ENCODE peak calls at places on chromosomes 16 and 17, in four cellular contexts. Q is IMR-90, V is stomach, H is ovary. I is an unnamed sample.

GRCh38 chr16:23185661-23186060 is 3.1 kb downstream of the SCNN1G start:
- DNase-seq in Q (no peak), V (peak), H (no peak), I (no peak)

GRCh38 chr17:50371526-50371925 is 1.5 kb downstream of the MRPL27 start:
- DNase-seq in Q (no peak), V (no peak), H (no peak), I (no peak)

GRCh38 chr16:30603945-30604315 is 6.3 kb downstream of the ZNF689 start:
- DNase-seq in Q (no peak), V (no peak), H (no peak), I (no peak)

GRCh38 chr16:89883346-89884040 is 10.1 kb downstream of the TCF25 start:
- DNase-seq in Q (no peak), V (no peak), H (no peak), I (no peak)

GRCh38 chr17:65920996-65921395 is 270.9 kb downstream of the CEP112 start:
- DNase-seq in Q (no peak), V (no peak), H (no peak), I (no peak)

GRCh38 chr17:29163563-29163962 is 16.6 kb downstream of the MYO18A start:
- DNase-seq in Q (no peak), V (no peak), H (no peak), I (no peak)

GRCh38 chr17:65593092-65593869 is 31.8 kb upstream of the AXIN2 start:
- DNase-seq in Q (no peak), V (no peak), H (no peak), I (no peak)

GRCh38 chr16:67163164-67163902 is 1.2 kb upstream of the HSF4 start:
- DNase-seq in Q (peak), V (no peak), H (peak), I (no peak)

GRCh38 chr17:67649891-67650290 is 67.8 kb upstream of the NOL11 start:
- DNase-seq in Q (no peak), V (no peak), H (no peak), I (no peak)

GRCh38 chr17:55200904-55201608 is 63.7 kb upstream of the HLF start:
- DNase-seq in Q (no peak), V (no peak), H (no peak), I (no peak)

GRCh38 chr17:13417551-13417950 is 184.2 kb downstream of the HS3ST3A1 start:
- DNase-seq in Q (no peak), V (no peak), H (no peak), I (no peak)

GRCh38 chr17:70251704-70252103 is 82.4 kb downstream of the KCNJ2 start:
- DNase-seq in Q (no peak), V (no peak), H (no peak), I (no peak)

GRCh38 chr17:17957584-17957916 is 14.7 kb downstream of the TOM1L2 start:
- DNase-seq in Q (no peak), V (no peak), H (no peak), I (no peak)

GRCh38 chr17:8698142-8699050 is 46.2 kb downstream of the CCDC42 start:
- DNase-seq in Q (peak), V (no peak), H (peak), I (peak)

GRCh38 chr16:68844211-68844564 is 857 bp downstream of the TANGO6 start:
- DNase-seq in Q (no peak), V (no peak), H (no peak), I (no peak)
- H3K27ac ChIP-seq in Q (peak), V (peak), H (peak), I (peak)

GRCh38 chr16:1690810-1691209 is 12.7 kb downstream of the JPT2 start:
- DNase-seq in Q (no peak), V (no peak), H (no peak), I (no peak)

GRCh38 chr16:1689853-1690252 is 11.8 kb downstream of the JPT2 start:
- DNase-seq in Q (no peak), V (no peak), H (no peak), I (no peak)

GRCh38 chr16:1688807-1689560 is 10.9 kb downstream of the JPT2 start:
- DNase-seq in Q (no peak), V (peak), H (no peak), I (no peak)

GRCh38 chr16:1691276-1691675 is 13.2 kb downstream of the JPT2 start:
- DNase-seq in Q (peak), V (no peak), H (no peak), I (no peak)

GRCh38 chr16:1691956-1692355 is 13.9 kb downstream of the JPT2 start:
- DNase-seq in Q (peak), V (no peak), H (no peak), I (no peak)
- TF ChIP-seq CTCF in Q (no peak), V (no peak), H (no peak), I (no peak)

DNA sequence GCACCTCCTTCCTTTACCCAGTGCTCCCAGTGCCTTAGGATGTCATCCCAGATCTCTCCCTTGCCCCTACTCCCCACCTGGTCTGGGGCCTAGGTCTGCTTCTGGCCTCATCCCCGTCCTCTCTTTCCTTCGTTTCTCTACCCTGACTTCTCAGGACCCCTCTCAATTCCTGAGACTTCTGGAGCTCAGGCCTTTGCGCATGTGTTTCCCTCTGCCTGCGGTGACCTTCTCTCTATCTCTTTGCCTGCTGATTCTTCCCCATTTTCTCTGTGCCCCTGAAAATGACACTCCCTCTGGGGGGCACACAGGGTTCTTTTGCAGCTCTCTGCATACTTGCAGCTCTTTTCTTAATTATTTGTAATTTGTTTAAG is 13.5 kb downstream of the ADORA2B start:
- DNase-seq in Q (no peak), V (no peak), H (no peak), I (no peak)
- H3K4me3 ChIP-seq in Q (no peak), V (no peak), H (no peak), I (no peak)

GRCh38 chr17:4479340-4479981 is 19.2 kb upstream of the SPNS2 start:
- DNase-seq in Q (no peak), V (peak), H (no peak), I (no peak)

GRCh38 chr17:4482338-4483011 is 16.2 kb upstream of the SPNS2 start:
- DNase-seq in Q (no peak), V (peak), H (no peak), I (no peak)

GRCh38 chr17:4480929-4481898 is 17.5 kb upstream of the SPNS2 start:
- DNase-seq in Q (no peak), V (peak), H (no peak), I (no peak)

GRCh38 chr17:4478318-4478830 is 20.3 kb upstream of the SPNS2 start:
- DNase-seq in Q (no peak), V (no peak), H (no peak), I (no peak)

DNA sequence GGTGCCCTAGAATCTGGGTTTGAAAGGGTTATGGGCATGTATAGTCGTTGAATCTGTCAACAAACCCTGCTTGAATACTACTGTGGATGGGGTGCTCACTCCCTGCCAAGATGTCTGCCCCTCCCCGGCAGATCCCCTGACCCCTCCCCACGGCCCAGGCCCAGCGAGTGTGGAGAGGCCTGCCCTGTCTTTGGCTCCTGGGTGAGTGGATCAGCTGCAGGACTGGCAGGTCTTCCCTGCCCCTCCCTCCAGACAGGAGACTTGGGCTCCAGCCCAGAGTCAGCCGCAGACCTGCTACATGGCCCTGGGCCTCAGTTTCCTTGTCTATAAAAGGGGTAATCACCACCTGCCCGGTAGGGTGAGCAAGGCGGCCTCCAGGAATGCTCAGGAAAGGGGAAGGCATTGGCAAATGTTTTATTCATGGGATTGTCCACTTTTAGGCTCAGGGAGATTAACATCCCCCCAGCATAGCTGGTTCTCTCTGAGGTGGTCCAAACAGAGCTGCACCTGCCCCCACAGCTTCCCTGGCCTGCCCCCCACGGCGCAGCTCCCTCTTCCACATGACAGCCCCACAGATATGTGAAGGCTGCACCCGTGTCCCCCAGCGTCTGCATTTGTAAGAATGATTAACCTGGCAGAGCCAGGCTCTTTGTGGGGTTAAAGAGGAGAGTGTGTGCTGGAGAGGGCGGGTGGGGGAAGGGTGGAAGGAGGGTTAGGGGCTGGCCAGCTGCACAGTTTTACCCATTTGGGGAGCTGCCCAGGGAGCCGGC is 18.5 kb upstream of the SPNS2 start:
- DNase-seq in Q (no peak), V (no peak), H (no peak), I (no peak)
- H3K27ac ChIP-seq in Q (no peak), V (peak), H (no peak), I (no peak)

DNA sequence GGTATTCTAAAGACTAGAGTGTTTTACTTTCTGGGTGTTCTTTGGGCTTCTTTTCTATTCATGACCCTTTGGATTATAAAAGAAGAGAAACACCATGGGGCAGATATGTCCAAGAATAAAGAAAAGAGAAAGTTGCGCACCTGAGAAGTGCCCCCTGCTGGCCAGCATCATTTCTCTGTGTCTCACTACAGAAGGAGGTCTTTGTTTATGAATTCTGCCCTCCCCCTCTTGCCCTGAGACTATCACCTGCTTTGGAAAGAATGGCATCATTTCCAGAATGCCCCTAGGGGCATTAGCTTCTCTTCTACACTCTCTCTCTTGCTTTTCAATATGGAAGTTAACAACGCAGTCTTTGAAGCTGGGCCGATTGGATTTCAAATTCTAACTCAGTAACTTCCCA is 45.0 kb downstream of the CDH13 start:
- DNase-seq in Q (no peak), V (no peak), H (no peak), I (no peak)
- TF ChIP-seq CTCF in Q (peak), V (no peak), H (no peak), I (peak)

DNA sequence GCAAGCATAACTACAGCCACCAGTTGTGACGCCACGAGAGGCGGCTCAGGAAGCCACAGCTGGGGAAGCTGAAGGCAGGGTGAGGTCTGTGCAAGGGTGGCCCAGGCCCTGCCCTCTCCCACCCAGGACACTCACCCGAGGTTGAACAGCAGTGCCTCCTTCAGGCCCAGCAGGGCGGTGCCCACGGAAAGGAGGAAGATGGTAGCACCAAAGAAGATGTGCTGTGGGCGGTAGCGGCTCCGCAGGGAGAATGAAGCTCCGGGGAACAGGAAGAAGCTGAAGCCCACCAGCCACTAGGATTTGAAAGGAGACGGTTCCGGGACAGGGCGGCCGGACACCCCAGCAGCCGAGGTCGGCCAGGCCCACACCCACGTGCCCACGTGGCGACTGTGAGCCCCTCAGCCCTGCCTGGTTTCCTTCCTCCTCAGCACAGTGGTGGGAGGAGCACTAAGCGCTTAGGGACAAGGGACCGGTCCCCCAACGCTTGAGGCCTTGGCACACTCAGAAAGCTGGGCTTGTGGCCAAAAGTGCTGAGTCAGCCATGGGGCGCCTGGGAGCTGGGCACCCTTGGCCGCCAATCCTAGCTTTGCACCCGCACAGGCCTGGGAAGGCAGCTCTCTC is 11.0 kb downstream of the CYB561 start:
- DNase-seq in Q (peak), V (peak), H (no peak), I (no peak)
- H3K4me3 ChIP-seq in Q (no peak), V (no peak), H (no peak), I (no peak)

GRCh38 chr17:43014020-43014615 is 7.5 kb downstream of the IFI35 start:
- DNase-seq in Q (no peak), V (no peak), H (no peak), I (no peak)

GRCh38 chr17:43015579-43015978 is 6.6 kb downstream of the VAT1 start:
- DNase-seq in Q (no peak), V (no peak), H (no peak), I (no peak)

GRCh38 chr17:43016216-43016615 is 6.0 kb downstream of the VAT1 start:
- DNase-seq in Q (no peak), V (no peak), H (no peak), I (no peak)

GRCh38 chr17:43013296-43013695 is 6.7 kb downstream of the IFI35 start:
- DNase-seq in Q (no peak), V (no peak), H (no peak), I (no peak)

GRCh38 chr17:43014946-43015519 is 7.2 kb downstream of the VAT1 start:
- DNase-seq in Q (no peak), V (no peak), H (no peak), I (no peak)
- H3K27ac ChIP-seq in Q (no peak), V (peak), H (no peak), I (no peak)

GRCh38 chr17:15955793-15956541 is 11.0 kb downstream of the ADORA2B start:
- DNase-seq in Q (no peak), V (no peak), H (no peak), I (no peak)

GRCh38 chr17:15952916-15953865 is 8.3 kb downstream of the ADORA2B start:
- DNase-seq in Q (no peak), V (no peak), H (no peak), I (no peak)

GRCh38 chr17:15951368-15952047 is 6.6 kb downstream of the ADORA2B start:
- DNase-seq in Q (no peak), V (no peak), H (no peak), I (no peak)

GRCh38 chr17:15952048-15952532 is 7.2 kb downstream of the ADORA2B start:
- DNase-seq in Q (no peak), V (no peak), H (no peak), I (no peak)

DNA sequence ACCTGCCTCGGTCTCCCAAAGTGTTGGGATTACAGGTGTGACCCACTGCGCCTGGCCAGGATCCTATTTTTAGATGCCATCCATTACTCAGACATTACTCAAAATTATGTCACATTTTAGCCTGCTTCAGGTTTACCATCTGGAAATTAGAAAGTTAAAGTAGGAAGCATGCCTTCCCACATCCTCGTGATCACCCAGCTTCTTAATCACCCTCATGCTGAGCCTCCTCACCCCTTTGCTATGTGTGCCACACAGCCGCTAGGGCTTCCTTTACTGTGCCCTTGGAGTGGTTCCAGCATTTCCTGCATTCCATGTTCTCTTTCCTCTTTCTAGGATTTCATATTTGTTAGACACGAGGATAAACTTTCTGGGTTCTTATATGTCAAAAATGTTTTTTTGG is 9.3 kb downstream of the ADORA2B start:
- DNase-seq in Q (peak), V (no peak), H (no peak), I (peak)
- TF ChIP-seq CTCF in Q (peak), V (no peak), H (no peak), I (no peak)

GRCh38 chr17:37488009-37488604 is 1.6 kb upstream of the DUSP14 start:
- DNase-seq in Q (peak), V (no peak), H (no peak), I (peak)
- H3K4me3 ChIP-seq in Q (no peak), V (no peak), H (peak), I (peak)

DNA sequence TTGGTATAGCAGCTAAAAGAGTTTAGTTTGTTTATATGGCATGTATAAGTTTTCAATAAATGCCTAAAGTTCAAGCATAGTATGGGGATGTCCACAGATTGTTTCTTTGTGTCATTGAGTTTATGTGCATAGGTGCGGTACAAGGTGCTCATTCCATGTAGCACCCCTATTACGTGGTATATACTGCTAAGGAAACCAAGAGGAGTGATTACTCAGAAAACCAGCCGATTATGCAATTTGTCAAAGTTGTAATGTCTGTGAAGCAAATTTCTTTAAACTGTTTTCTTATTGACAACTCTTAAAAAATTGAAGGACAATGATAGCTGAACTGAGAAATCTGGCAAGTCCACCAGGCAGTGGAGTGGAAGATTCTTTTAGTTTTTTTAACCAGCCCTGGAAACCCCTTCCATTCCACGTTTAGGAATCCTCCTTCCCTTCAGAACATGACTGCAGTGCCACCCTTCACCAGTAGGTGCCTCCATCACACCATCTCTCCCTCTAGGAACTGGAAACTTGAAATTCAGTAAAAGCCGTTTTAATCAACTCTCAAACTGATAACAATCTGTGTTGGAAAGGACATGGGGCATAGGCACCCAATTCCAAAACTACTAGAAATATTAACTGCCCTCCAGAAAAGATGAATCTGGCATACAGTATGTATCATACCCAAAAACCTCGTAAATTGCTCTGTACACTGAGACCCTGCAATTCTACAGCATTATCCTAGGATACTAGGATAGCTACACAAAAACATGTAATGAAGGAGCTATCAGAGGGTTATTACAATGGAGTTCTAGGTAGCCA is 43.5 kb downstream of the REXO5 start:
- DNase-seq in Q (peak), V (peak), H (peak), I (peak)
- H3K27ac ChIP-seq in Q (no peak), V (peak), H (no peak), I (no peak)

I was measured in AG04450.